ENCODE peak calls at places on chromosome 18, in ten cellular contexts. One of them, this sample, is unnamed.

GRCh38 chr18:24930974-24931373 is 421.0 kb downstream of the ZNF521 start:
- DNase-seq in H9: no peak
- DNase-seq in Karpas-422: no peak
- DNase-seq in ELF-1: no peak
- DNase-seq in astrocyte: no peak
- DNase-seq in HT-29: no peak
- DNase-seq in activated naive CD8-positive, alpha-beta T cell treated with anti-CD3 and anti-CD28 coated beads, Interleukin-2, amount 10 ng/mL, durations not matched to agents 7 days and 5 days: no peak
- DNase-seq in NCI-H1436: no peak
- DNase-seq in NAMALWA: no peak
- DNase-seq in activated CD4-positive, CD25-positive, alpha-beta regulatory T cell: no peak
- DNase-seq in this sample: peak

GRCh38 chr18:26579941-26580618 is 31.7 kb upstream of the KCTD1 start:
- DNase-seq in H9: no peak
- DNase-seq in Karpas-422: no peak
- DNase-seq in ELF-1: no peak
- DNase-seq in astrocyte: peak
- DNase-seq in HT-29: peak
- DNase-seq in activated naive CD8-positive, alpha-beta T cell treated with anti-CD3 and anti-CD28 coated beads, Interleukin-2, amount 10 ng/mL, durations not matched to agents 7 days and 5 days: no peak
- DNase-seq in NCI-H1436: no peak
- DNase-seq in NAMALWA: no peak
- DNase-seq in activated CD4-positive, CD25-positive, alpha-beta regulatory T cell: no peak
- DNase-seq in this sample: peak

GRCh38 chr18:49081511-49082146 is 130.9 kb upstream of the SMAD7 start:
- DNase-seq in H9: no peak
- DNase-seq in Karpas-422: no peak
- DNase-seq in ELF-1: no peak
- DNase-seq in astrocyte: no peak
- DNase-seq in HT-29: no peak
- DNase-seq in activated naive CD8-positive, alpha-beta T cell treated with anti-CD3 and anti-CD28 coated beads, Interleukin-2, amount 10 ng/mL, durations not matched to agents 7 days and 5 days: no peak
- DNase-seq in NCI-H1436: no peak
- DNase-seq in NAMALWA: no peak
- DNase-seq in activated CD4-positive, CD25-positive, alpha-beta regulatory T cell: no peak
- DNase-seq in this sample: no peak

GRCh38 chr18:52903858-52904257 is 563.9 kb downstream of the DCC start:
- DNase-seq in H9: peak
- DNase-seq in Karpas-422: peak
- DNase-seq in ELF-1: peak
- DNase-seq in astrocyte: no peak
- DNase-seq in HT-29: peak
- DNase-seq in activated naive CD8-positive, alpha-beta T cell treated with anti-CD3 and anti-CD28 coated beads, Interleukin-2, amount 10 ng/mL, durations not matched to agents 7 days and 5 days: no peak
- DNase-seq in NCI-H1436: peak
- DNase-seq in NAMALWA: peak
- DNase-seq in activated CD4-positive, CD25-positive, alpha-beta regulatory T cell: no peak
- DNase-seq in this sample: peak

GRCh38 chr18:9771261-9771976 is 63.3 kb downstream of the RAB31 start:
- DNase-seq in H9: peak
- DNase-seq in Karpas-422: peak
- DNase-seq in ELF-1: peak
- DNase-seq in astrocyte: peak
- DNase-seq in HT-29: peak
- DNase-seq in activated naive CD8-positive, alpha-beta T cell treated with anti-CD3 and anti-CD28 coated beads, Interleukin-2, amount 10 ng/mL, durations not matched to agents 7 days and 5 days: peak
- DNase-seq in NCI-H1436: no peak
- DNase-seq in NAMALWA: peak
- DNase-seq in activated CD4-positive, CD25-positive, alpha-beta regulatory T cell: peak
- DNase-seq in this sample: peak

GRCh38 chr18:12769644-12770440 is 67.0 kb downstream of the PSMG2 start:
- DNase-seq in H9: no peak
- DNase-seq in Karpas-422: no peak
- DNase-seq in ELF-1: no peak
- DNase-seq in astrocyte: no peak
- DNase-seq in HT-29: no peak
- DNase-seq in activated naive CD8-positive, alpha-beta T cell treated with anti-CD3 and anti-CD28 coated beads, Interleukin-2, amount 10 ng/mL, durations not matched to agents 7 days and 5 days: no peak
- DNase-seq in NCI-H1436: no peak
- DNase-seq in NAMALWA: no peak
- DNase-seq in activated CD4-positive, CD25-positive, alpha-beta regulatory T cell: no peak
- DNase-seq in this sample: no peak

GRCh38 chr18:6313427-6313826 is 101.3 kb downstream of the L3MBTL4 start:
- DNase-seq in H9: no peak
- DNase-seq in Karpas-422: no peak
- DNase-seq in ELF-1: no peak
- DNase-seq in astrocyte: no peak
- DNase-seq in HT-29: no peak
- DNase-seq in activated naive CD8-positive, alpha-beta T cell treated with anti-CD3 and anti-CD28 coated beads, Interleukin-2, amount 10 ng/mL, durations not matched to agents 7 days and 5 days: no peak
- DNase-seq in NCI-H1436: no peak
- DNase-seq in NAMALWA: no peak
- DNase-seq in activated CD4-positive, CD25-positive, alpha-beta regulatory T cell: no peak
- DNase-seq in this sample: no peak

GRCh38 chr18:32167980-32168379 is 21.9 kb upstream of the MEP1B start:
- DNase-seq in H9: no peak
- DNase-seq in Karpas-422: no peak
- DNase-seq in ELF-1: no peak
- DNase-seq in astrocyte: peak
- DNase-seq in HT-29: no peak
- DNase-seq in activated naive CD8-positive, alpha-beta T cell treated with anti-CD3 and anti-CD28 coated beads, Interleukin-2, amount 10 ng/mL, durations not matched to agents 7 days and 5 days: no peak
- DNase-seq in NCI-H1436: no peak
- DNase-seq in NAMALWA: no peak
- DNase-seq in activated CD4-positive, CD25-positive, alpha-beta regulatory T cell: no peak
- DNase-seq in this sample: no peak

GRCh38 chr18:3051718-3052410 is 38.9 kb upstream of the LPIN2 start:
- DNase-seq in H9: no peak
- DNase-seq in Karpas-422: no peak
- DNase-seq in ELF-1: peak
- DNase-seq in astrocyte: no peak
- DNase-seq in HT-29: peak
- DNase-seq in activated naive CD8-positive, alpha-beta T cell treated with anti-CD3 and anti-CD28 coated beads, Interleukin-2, amount 10 ng/mL, durations not matched to agents 7 days and 5 days: no peak
- DNase-seq in NCI-H1436: no peak
- DNase-seq in NAMALWA: no peak
- DNase-seq in activated CD4-positive, CD25-positive, alpha-beta regulatory T cell: no peak
- DNase-seq in this sample: peak

GRCh38 chr18:62537042-62537894 is 14.4 kb downstream of the ZCCHC2 start:
- DNase-seq in H9: no peak
- DNase-seq in Karpas-422: no peak
- DNase-seq in ELF-1: no peak
- DNase-seq in astrocyte: no peak
- DNase-seq in HT-29: no peak
- DNase-seq in activated naive CD8-positive, alpha-beta T cell treated with anti-CD3 and anti-CD28 coated beads, Interleukin-2, amount 10 ng/mL, durations not matched to agents 7 days and 5 days: no peak
- DNase-seq in NCI-H1436: no peak
- DNase-seq in NAMALWA: no peak
- DNase-seq in activated CD4-positive, CD25-positive, alpha-beta regulatory T cell: no peak
- DNase-seq in this sample: no peak

GRCh38 chr18:48319796-48320638 is 89.2 kb downstream of the ZBTB7C start:
- DNase-seq in H9: no peak
- DNase-seq in Karpas-422: no peak
- DNase-seq in ELF-1: no peak
- DNase-seq in astrocyte: peak
- DNase-seq in HT-29: no peak
- DNase-seq in activated naive CD8-positive, alpha-beta T cell treated with anti-CD3 and anti-CD28 coated beads, Interleukin-2, amount 10 ng/mL, durations not matched to agents 7 days and 5 days: no peak
- DNase-seq in NCI-H1436: no peak
- DNase-seq in NAMALWA: no peak
- DNase-seq in activated CD4-positive, CD25-positive, alpha-beta regulatory T cell: no peak
- DNase-seq in this sample: no peak

GRCh38 chr18:48548404-48548771 is 9.6 kb downstream of the CTIF start:
- DNase-seq in H9: no peak
- DNase-seq in Karpas-422: no peak
- DNase-seq in ELF-1: no peak
- DNase-seq in astrocyte: no peak
- DNase-seq in HT-29: no peak
- DNase-seq in activated naive CD8-positive, alpha-beta T cell treated with anti-CD3 and anti-CD28 coated beads, Interleukin-2, amount 10 ng/mL, durations not matched to agents 7 days and 5 days: no peak
- DNase-seq in NCI-H1436: no peak
- DNase-seq in NAMALWA: no peak
- DNase-seq in activated CD4-positive, CD25-positive, alpha-beta regulatory T cell: no peak
- DNase-seq in this sample: no peak

GRCh38 chr18:24937624-24938285 is 414.2 kb downstream of the ZNF521 start:
- DNase-seq in H9: no peak
- DNase-seq in Karpas-422: no peak
- DNase-seq in ELF-1: no peak
- DNase-seq in astrocyte: no peak
- DNase-seq in HT-29: no peak
- DNase-seq in activated naive CD8-positive, alpha-beta T cell treated with anti-CD3 and anti-CD28 coated beads, Interleukin-2, amount 10 ng/mL, durations not matched to agents 7 days and 5 days: no peak
- DNase-seq in NCI-H1436: no peak
- DNase-seq in NAMALWA: no peak
- DNase-seq in activated CD4-positive, CD25-positive, alpha-beta regulatory T cell: no peak
- DNase-seq in this sample: no peak

GRCh38 chr18:23210526-23210925 is 75.2 kb downstream of the CABLES1 start:
- DNase-seq in H9: no peak
- DNase-seq in Karpas-422: no peak
- DNase-seq in ELF-1: no peak
- DNase-seq in astrocyte: no peak
- DNase-seq in HT-29: no peak
- DNase-seq in activated naive CD8-positive, alpha-beta T cell treated with anti-CD3 and anti-CD28 coated beads, Interleukin-2, amount 10 ng/mL, durations not matched to agents 7 days and 5 days: no peak
- DNase-seq in NCI-H1436: no peak
- DNase-seq in NAMALWA: no peak
- DNase-seq in activated CD4-positive, CD25-positive, alpha-beta regulatory T cell: no peak
- DNase-seq in this sample: no peak

GRCh38 chr18:44716697-44717163 is 36.0 kb downstream of the SETBP1 start:
- DNase-seq in H9: no peak
- DNase-seq in Karpas-422: no peak
- DNase-seq in ELF-1: no peak
- DNase-seq in astrocyte: no peak
- DNase-seq in HT-29: no peak
- DNase-seq in activated naive CD8-positive, alpha-beta T cell treated with anti-CD3 and anti-CD28 coated beads, Interleukin-2, amount 10 ng/mL, durations not matched to agents 7 days and 5 days: no peak
- DNase-seq in NCI-H1436: no peak
- DNase-seq in NAMALWA: no peak
- DNase-seq in activated CD4-positive, CD25-positive, alpha-beta regulatory T cell: no peak
- DNase-seq in this sample: no peak

GRCh38 chr18:3211236-3211992 is 8.4 kb downstream of the MYOM1 start:
- DNase-seq in H9: no peak
- DNase-seq in Karpas-422: no peak
- DNase-seq in ELF-1: no peak
- DNase-seq in astrocyte: peak
- DNase-seq in HT-29: no peak
- DNase-seq in activated naive CD8-positive, alpha-beta T cell treated with anti-CD3 and anti-CD28 coated beads, Interleukin-2, amount 10 ng/mL, durations not matched to agents 7 days and 5 days: no peak
- DNase-seq in NCI-H1436: no peak
- DNase-seq in NAMALWA: no peak
- DNase-seq in activated CD4-positive, CD25-positive, alpha-beta regulatory T cell: no peak
- DNase-seq in this sample: no peak

GRCh38 chr18:45951021-45951714 is 16.0 kb downstream of the EPG5 start:
- DNase-seq in H9: no peak
- DNase-seq in Karpas-422: no peak
- DNase-seq in ELF-1: no peak
- DNase-seq in astrocyte: peak
- DNase-seq in HT-29: no peak
- DNase-seq in activated naive CD8-positive, alpha-beta T cell treated with anti-CD3 and anti-CD28 coated beads, Interleukin-2, amount 10 ng/mL, durations not matched to agents 7 days and 5 days: no peak
- DNase-seq in NCI-H1436: no peak
- DNase-seq in NAMALWA: no peak
- DNase-seq in activated CD4-positive, CD25-positive, alpha-beta regulatory T cell: no peak
- DNase-seq in this sample: no peak

GRCh38 chr18:57077786-57078552 is 68.9 kb upstream of the BOD1L2 start:
- DNase-seq in H9: peak
- DNase-seq in Karpas-422: peak
- DNase-seq in ELF-1: no peak
- DNase-seq in astrocyte: no peak
- DNase-seq in HT-29: no peak
- DNase-seq in activated naive CD8-positive, alpha-beta T cell treated with anti-CD3 and anti-CD28 coated beads, Interleukin-2, amount 10 ng/mL, durations not matched to agents 7 days and 5 days: peak
- DNase-seq in NCI-H1436: peak
- DNase-seq in NAMALWA: peak
- DNase-seq in activated CD4-positive, CD25-positive, alpha-beta regulatory T cell: no peak
- DNase-seq in this sample: no peak